ENCODE peak calls at places on chromosomes 1 and 21, in five cellular contexts. One of them, this sample, is unnamed.

GRCh38 chr1:160560045-160560724 is 19.1 kb downstream of the CD84 start:
- DNase-seq in suprapubic skin: no peak
- DNase-seq in tibial nerve: no peak
- DNase-seq in ovary: no peak
- DNase-seq in A549: no peak
- DNase-seq in this sample: no peak

GRCh38 chr1:22625262-22625925 is 11.0 kb upstream of the C1QA start:
- DNase-seq in suprapubic skin: no peak
- DNase-seq in tibial nerve: no peak
- DNase-seq in ovary: no peak
- DNase-seq in A549: no peak
- DNase-seq in this sample: no peak

GRCh38 chr21:34073749-34074282 is 438 bp downstream of the MRPS6 start:
- DNase-seq in suprapubic skin: no peak
- DNase-seq in tibial nerve: no peak
- DNase-seq in ovary: no peak
- DNase-seq in A549: no peak
- DNase-seq in this sample: peak

GRCh38 chr1:40774266-40774998 is 9.2 kb upstream of the KCNQ4 start:
- DNase-seq in suprapubic skin: no peak
- DNase-seq in tibial nerve: peak
- DNase-seq in ovary: peak
- DNase-seq in A549: peak
- DNase-seq in this sample: peak

GRCh38 chr21:27555996-27556395 is 589.1 kb upstream of the ADAMTS5 start:
- DNase-seq in suprapubic skin: no peak
- DNase-seq in tibial nerve: no peak
- DNase-seq in ovary: no peak
- DNase-seq in A549: no peak
- DNase-seq in this sample: no peak

GRCh38 chr1:22275211-22275610 is 132.3 kb upstream of the WNT4 start:
- DNase-seq in suprapubic skin: no peak
- DNase-seq in tibial nerve: no peak
- DNase-seq in ovary: no peak
- DNase-seq in A549: no peak
- DNase-seq in this sample: no peak

GRCh38 chr1:10936998-10937901 is 75.2 kb upstream of the TARDBP start:
- DNase-seq in suprapubic skin: no peak
- DNase-seq in tibial nerve: no peak
- DNase-seq in ovary: no peak
- DNase-seq in A549: no peak
- DNase-seq in this sample: no peak

GRCh38 chr1:234562336-234562735 is 47.6 kb downstream of the IRF2BP2 start:
- DNase-seq in suprapubic skin: no peak
- DNase-seq in tibial nerve: no peak
- DNase-seq in ovary: peak
- DNase-seq in A549: no peak
- DNase-seq in this sample: no peak

GRCh38 chr1:180917306-180918065 is 4.8 kb downstream of the KIAA1614 start:
- DNase-seq in suprapubic skin: no peak
- DNase-seq in tibial nerve: no peak
- DNase-seq in ovary: no peak
- DNase-seq in A549: peak
- DNase-seq in this sample: no peak

GRCh38 chr1:37741130-37741529 is 23.8 kb downstream of the EPHA10 start:
- DNase-seq in suprapubic skin: no peak
- DNase-seq in tibial nerve: peak
- DNase-seq in ovary: no peak
- DNase-seq in A549: no peak
- DNase-seq in this sample: no peak

DNA sequence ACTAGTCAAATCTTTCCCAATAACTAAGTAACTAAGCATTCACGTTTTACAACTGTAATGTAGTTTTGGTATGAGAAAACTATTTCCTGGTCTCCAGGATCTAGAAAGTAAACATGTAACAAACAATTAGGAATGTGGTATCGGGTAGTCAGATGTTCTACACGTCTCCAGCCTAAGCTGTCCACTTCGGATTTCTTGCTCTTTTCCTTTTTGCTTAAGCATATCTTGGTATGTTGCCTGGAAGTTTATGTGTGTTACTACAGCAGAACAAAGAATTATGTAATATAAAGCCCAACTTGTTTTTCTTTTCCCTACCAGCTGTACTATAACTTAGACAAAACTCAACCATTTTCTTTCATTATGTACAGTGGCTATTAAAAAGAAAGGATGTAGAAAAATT is 20.4 kb upstream of the WARS2 start:
- DNase-seq in suprapubic skin: no peak
- DNase-seq in tibial nerve: no peak
- DNase-seq in ovary: no peak
- DNase-seq in A549: no peak
- DNase-seq in this sample: no peak
- H3K4me3 ChIP-seq in suprapubic skin: no peak
- H3K4me3 ChIP-seq in tibial nerve: no peak
- H3K4me3 ChIP-seq in ovary: no peak
- H3K4me3 ChIP-seq in A549: no peak
- H3K4me3 ChIP-seq in this sample: no peak

GRCh38 chr1:192382758-192383157 is 66.0 kb downstream of the RGS21 start:
- DNase-seq in suprapubic skin: no peak
- DNase-seq in tibial nerve: no peak
- DNase-seq in ovary: no peak
- DNase-seq in A549: no peak
- DNase-seq in this sample: no peak
- TF ChIP-seq EP300 in suprapubic skin: no peak
- TF ChIP-seq EP300 in tibial nerve: no peak
- TF ChIP-seq EP300 in ovary: no peak
- TF ChIP-seq EP300 in A549: no peak
- TF ChIP-seq EP300 in this sample: no peak

GRCh38 chr1:100448371-100448770 is 89.6 kb upstream of the GPR88 start:
- DNase-seq in suprapubic skin: no peak
- DNase-seq in tibial nerve: no peak
- DNase-seq in ovary: no peak
- DNase-seq in A549: no peak
- DNase-seq in this sample: no peak
- TF ChIP-seq POLR2A in suprapubic skin: no peak
- TF ChIP-seq POLR2A in tibial nerve: no peak
- TF ChIP-seq POLR2A in ovary: no peak
- TF ChIP-seq POLR2A in A549: no peak
- TF ChIP-seq POLR2A in this sample: no peak

GRCh38 chr1:209704584-209704983 is at the start of gene HSD11B1:
- DNase-seq in suprapubic skin: peak
- DNase-seq in tibial nerve: peak
- DNase-seq in ovary: peak
- DNase-seq in A549: no peak
- DNase-seq in this sample: peak

GRCh38 chr1:209702832-209703231 is 1.8 kb upstream of the HSD11B1 start:
- DNase-seq in suprapubic skin: no peak
- DNase-seq in tibial nerve: no peak
- DNase-seq in ovary: no peak
- DNase-seq in A549: no peak
- DNase-seq in this sample: no peak

GRCh38 chr1:209706622-209707021 is 2.0 kb downstream of the HSD11B1 start:
- DNase-seq in suprapubic skin: no peak
- DNase-seq in tibial nerve: no peak
- DNase-seq in ovary: no peak
- DNase-seq in A549: no peak
- DNase-seq in this sample: no peak

GRCh38 chr1:209705033-209705589 is 465 bp downstream of the HSD11B1 start:
- DNase-seq in suprapubic skin: no peak
- DNase-seq in tibial nerve: no peak
- DNase-seq in ovary: no peak
- DNase-seq in A549: no peak
- DNase-seq in this sample: no peak

DNA sequence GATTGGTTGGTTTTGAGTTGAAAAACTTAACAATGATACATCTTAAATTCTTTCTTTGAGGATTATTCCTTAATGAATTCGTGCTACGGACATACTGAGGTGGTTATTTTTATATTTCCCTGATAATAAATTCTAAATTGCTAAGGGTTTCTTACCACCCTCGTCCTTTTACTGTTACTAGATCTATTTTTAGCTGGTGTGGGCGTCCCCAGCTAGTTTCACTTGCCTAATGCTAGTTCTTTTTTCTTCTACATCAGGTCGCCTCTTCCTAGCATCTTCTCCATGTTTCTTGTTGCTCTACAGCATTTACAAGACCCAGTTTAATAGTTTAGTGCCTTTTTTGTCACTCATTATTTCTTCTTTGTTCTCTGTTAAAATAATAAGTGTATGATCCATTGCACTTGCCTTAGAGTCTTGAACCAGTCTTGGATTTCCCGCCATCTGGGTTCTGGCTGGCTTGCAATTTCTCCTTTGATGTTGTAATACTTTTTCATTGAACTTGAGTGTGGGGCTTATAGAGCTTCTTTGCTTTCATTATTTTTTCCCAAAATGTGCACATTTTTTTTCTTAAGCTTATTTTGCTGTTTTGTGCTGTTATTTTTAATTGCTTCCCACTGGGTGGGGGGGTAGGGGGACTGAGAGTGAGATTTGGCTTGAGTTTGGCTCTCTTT is 677 bp upstream of the HSD11B1 start:
- DNase-seq in suprapubic skin: no peak
- DNase-seq in tibial nerve: no peak
- DNase-seq in ovary: no peak
- DNase-seq in A549: no peak
- DNase-seq in this sample: no peak
- H3K4me3 ChIP-seq in suprapubic skin: no peak
- H3K4me3 ChIP-seq in tibial nerve: no peak
- H3K4me3 ChIP-seq in ovary: no peak
- H3K4me3 ChIP-seq in A549: no peak
- H3K4me3 ChIP-seq in this sample: no peak

GRCh38 chr1:6601049-6601864 is 1.4 kb downstream of the KLHL21 start:
- DNase-seq in suprapubic skin: peak
- DNase-seq in tibial nerve: peak
- DNase-seq in ovary: peak
- DNase-seq in A549: peak
- DNase-seq in this sample: peak
- TF ChIP-seq EP300 in suprapubic skin: no peak
- TF ChIP-seq EP300 in tibial nerve: peak
- TF ChIP-seq EP300 in ovary: no peak
- TF ChIP-seq EP300 in A549: no peak
- TF ChIP-seq EP300 in this sample: no peak

GRCh38 chr1:38873027-38873969 is at the start of gene MYCBP:
- DNase-seq in suprapubic skin: peak
- DNase-seq in tibial nerve: peak
- DNase-seq in ovary: peak
- DNase-seq in A549: peak
- DNase-seq in this sample: peak
- TF ChIP-seq POLR2A in suprapubic skin: no peak
- TF ChIP-seq POLR2A in tibial nerve: peak
- TF ChIP-seq POLR2A in ovary: no peak
- TF ChIP-seq POLR2A in A549: peak
- TF ChIP-seq POLR2A in this sample: peak

GRCh38 chr1:54327386-54328116 is 78.6 kb downstream of the SSBP3 start:
- DNase-seq in suprapubic skin: no peak
- DNase-seq in tibial nerve: no peak
- DNase-seq in ovary: no peak
- DNase-seq in A549: no peak
- DNase-seq in this sample: no peak
- H3K4me3 ChIP-seq in suprapubic skin: no peak
- H3K4me3 ChIP-seq in tibial nerve: no peak
- H3K4me3 ChIP-seq in ovary: no peak
- H3K4me3 ChIP-seq in A549: no peak
- H3K4me3 ChIP-seq in this sample: no peak

GRCh38 chr21:36169465-36170128 is 13.0 kb downstream of the DOP1B start:
- DNase-seq in suprapubic skin: no peak
- DNase-seq in tibial nerve: no peak
- DNase-seq in ovary: no peak
- DNase-seq in A549: no peak
- DNase-seq in this sample: no peak

GRCh38 chr21:36170823-36171222 is 14.2 kb downstream of the DOP1B start:
- DNase-seq in suprapubic skin: no peak
- DNase-seq in tibial nerve: no peak
- DNase-seq in ovary: no peak
- DNase-seq in A549: no peak
- DNase-seq in this sample: no peak

GRCh38 chr21:36166705-36167104 is 10.1 kb downstream of the DOP1B start:
- DNase-seq in suprapubic skin: no peak
- DNase-seq in tibial nerve: no peak
- DNase-seq in ovary: no peak
- DNase-seq in A549: no peak
- DNase-seq in this sample: peak

GRCh38 chr21:36171741-36172331 is 15.2 kb downstream of the DOP1B start:
- DNase-seq in suprapubic skin: no peak
- DNase-seq in tibial nerve: no peak
- DNase-seq in ovary: no peak
- DNase-seq in A549: no peak
- DNase-seq in this sample: no peak

GRCh38 chr21:36171327-36171726 is 14.7 kb downstream of the DOP1B start:
- DNase-seq in suprapubic skin: no peak
- DNase-seq in tibial nerve: no peak
- DNase-seq in ovary: no peak
- DNase-seq in A549: no peak
- DNase-seq in this sample: no peak
- TF ChIP-seq EP300 in suprapubic skin: no peak
- TF ChIP-seq EP300 in tibial nerve: no peak
- TF ChIP-seq EP300 in ovary: no peak
- TF ChIP-seq EP300 in A549: no peak
- TF ChIP-seq EP300 in this sample: no peak

This sample was measured in transverse colon.